ENCODE peak calls at places on chromosomes 7 and 10, in ten cellular contexts. B is NCI-H524; Z is T-helper 2 cell; D is NCI-H1105 treated with DMSO at 0.1 percent for 48 hours; O is stimulated activated CD8-positive, alpha-beta memory T cell treated with anti-CD3 and anti-CD28 coated beads, Interleukin-15, amount 100 ng/mL, for 24 hours; A is IMR-90; M is neural crest cell; G is mesenchymal stem cell; Y is A549; C is GM06990. R is an unnamed sample.
A peak's percentile ranks its signal among the peaks of the same experiment; 100 is the strongest.

GRCh38 chr10:133336131-133337078 is at the start of gene CALY:
- DNase-seq in B (no peak), Z (peak; percentile 76), D (peak; percentile 28), O (no peak), A (no peak), M (peak; percentile 28), G (no peak), Y (peak; percentile 72), C (peak; percentile 54), R (peak; percentile 39)

GRCh38 chr7:116075351-116076145 is 45.0 kb upstream of the TFEC start:
- DNase-seq in B (no peak), Z (no peak), D (no peak), O (no peak), A (peak; percentile 7), M (no peak), G (peak; percentile 1), Y (no peak), C (no peak), R (no peak)

GRCh38 chr7:5666361-5666760 is 115.1 kb downstream of the RNF216 start:
- DNase-seq in B (no peak), Z (no peak), D (no peak), O (no peak), A (no peak), M (no peak), G (no peak), Y (no peak), C (no peak), R (no peak)

GRCh38 chr10:1268856-1269255 is 212.7 kb downstream of the WDR37 start:
- DNase-seq in B (no peak), Z (no peak), D (no peak), O (no peak), A (no peak), M (no peak), G (no peak), Y (no peak), C (no peak), R (no peak)

GRCh38 chr7:12584940-12585339 is 14.4 kb downstream of the SCIN start:
- DNase-seq in B (no peak), Z (no peak), D (no peak), O (no peak), A (no peak), M (no peak), G (peak; percentile 16), Y (no peak), C (peak; percentile 23), R (no peak)

GRCh38 chr10:1049425-1049958 is 573 bp upstream of the IDI1 start:
- DNase-seq in B (no peak), Z (no peak), D (no peak), O (peak; percentile 13), A (no peak), M (no peak), G (no peak), Y (no peak), C (no peak), R (no peak)

GRCh38 chr10:111207525-111207924 is 130.7 kb downstream of the ADRA2A start:
- DNase-seq in B (no peak), Z (no peak), D (peak; percentile 46), O (no peak), A (no peak), M (no peak), G (no peak), Y (no peak), C (no peak), R (no peak)

GRCh38 chr10:26621889-26622681 is 75.4 kb upstream of the PDSS1 start:
- DNase-seq in B (no peak), Z (no peak), D (no peak), O (no peak), A (peak; percentile 0), M (peak; percentile 6), G (no peak), Y (peak; percentile 34), C (no peak), R (no peak)

GRCh38 chr7:112735261-112735660 is 54.9 kb downstream of the TMEM168 start:
- DNase-seq in B (no peak), Z (no peak), D (no peak), O (no peak), A (no peak), M (no peak), G (no peak), Y (no peak), C (no peak), R (no peak)

GRCh38 chr10:122568551-122568950 is 8.0 kb downstream of the DMBT1 start:
- DNase-seq in B (no peak), Z (no peak), D (no peak), O (no peak), A (no peak), M (no peak), G (no peak), Y (no peak), C (no peak), R (no peak)

GRCh38 chr10:612696-613095 is 76.8 kb downstream of the DIP2C start:
- DNase-seq in B (no peak), Z (no peak), D (no peak), O (no peak), A (no peak), M (no peak), G (no peak), Y (no peak), C (no peak), R (no peak)

R was measured in NCI-H2171 treated with DMSO at 0.1 percent for 48 hours.